ENCODE peak calls at places on chromosomes 3 and 15, in four cellular contexts. One of them, this sample, is unnamed.

GRCh38 chr15:74791667-74792066 is 9.8 kb downstream of the CSK start:
- DNase-seq in stomach: no peak
- DNase-seq in dorsolateral prefrontal cortex: no peak
- DNase-seq in CD8-positive, alpha-beta T cell: no peak
- DNase-seq in this sample: no peak

GRCh38 chr15:34070003-34070402 is 31.0 kb upstream of the AVEN start:
- DNase-seq in stomach: no peak
- DNase-seq in dorsolateral prefrontal cortex: no peak
- DNase-seq in CD8-positive, alpha-beta T cell: no peak
- DNase-seq in this sample: no peak

GRCh38 chr15:78654272-78654671 is 13.3 kb upstream of the CHRNB4 start:
- DNase-seq in dorsolateral prefrontal cortex: no peak
- DNase-seq in CD8-positive, alpha-beta T cell: no peak
- DNase-seq in stomach: no peak
- DNase-seq in this sample: no peak

GRCh38 chr3:12946661-12947316 is 105.4 kb upstream of the RPL32 start:
- DNase-seq in CD8-positive, alpha-beta T cell: no peak
- DNase-seq in dorsolateral prefrontal cortex: no peak
- DNase-seq in stomach: no peak
- DNase-seq in this sample: no peak

GRCh38 chr3:186825294-186825821 is 17.2 kb upstream of the ADIPOQ start:
- DNase-seq in dorsolateral prefrontal cortex: peak
- DNase-seq in CD8-positive, alpha-beta T cell: peak
- DNase-seq in stomach: no peak
- DNase-seq in this sample: no peak

GRCh38 chr15:41018534-41018933 is 65.3 kb downstream of the CHAC1 start:
- DNase-seq in CD8-positive, alpha-beta T cell: no peak
- DNase-seq in stomach: peak
- DNase-seq in dorsolateral prefrontal cortex: no peak
- DNase-seq in this sample: no peak

GRCh38 chr3:55959681-55960080 is 472.6 kb upstream of the WNT5A start:
- DNase-seq in dorsolateral prefrontal cortex: no peak
- DNase-seq in CD8-positive, alpha-beta T cell: no peak
- DNase-seq in stomach: no peak
- DNase-seq in this sample: no peak

GRCh38 chr3:36876181-36876936 is 68.5 kb downstream of the TRANK1 start:
- DNase-seq in stomach: no peak
- DNase-seq in CD8-positive, alpha-beta T cell: no peak
- DNase-seq in dorsolateral prefrontal cortex: no peak
- DNase-seq in this sample: no peak

GRCh38 chr3:188940213-188940914 is 231.4 kb upstream of the TPRG1 start:
- DNase-seq in dorsolateral prefrontal cortex: no peak
- DNase-seq in stomach: no peak
- DNase-seq in CD8-positive, alpha-beta T cell: no peak
- DNase-seq in this sample: peak

GRCh38 chr3:194396897-194397756 is 1.9 kb downstream of the GP5 start:
- DNase-seq in CD8-positive, alpha-beta T cell: peak
- DNase-seq in dorsolateral prefrontal cortex: no peak
- DNase-seq in stomach: no peak
- DNase-seq in this sample: no peak

GRCh38 chr3:119840855-119841254 is 59.0 kb downstream of the NR1I2 start:
- DNase-seq in stomach: no peak
- DNase-seq in dorsolateral prefrontal cortex: no peak
- DNase-seq in CD8-positive, alpha-beta T cell: no peak
- DNase-seq in this sample: no peak

GRCh38 chr3:22007376-22007775 is 256.4 kb upstream of the ZNF385D start:
- DNase-seq in dorsolateral prefrontal cortex: no peak
- DNase-seq in CD8-positive, alpha-beta T cell: no peak
- DNase-seq in stomach: no peak
- DNase-seq in this sample: no peak

GRCh38 chr15:101201411-101202174 is 50.3 kb downstream of the CHSY1 start:
- DNase-seq in dorsolateral prefrontal cortex: peak
- DNase-seq in CD8-positive, alpha-beta T cell: no peak
- DNase-seq in stomach: peak
- DNase-seq in this sample: peak

GRCh38 chr3:157532529-157533297 is 29.5 kb upstream of the VEPH1 start:
- DNase-seq in stomach: no peak
- DNase-seq in dorsolateral prefrontal cortex: no peak
- DNase-seq in CD8-positive, alpha-beta T cell: no peak
- DNase-seq in this sample: no peak

GRCh38 chr15:25943831-25944230 is 80.7 kb upstream of the ATP10A start:
- DNase-seq in dorsolateral prefrontal cortex: no peak
- DNase-seq in stomach: no peak
- DNase-seq in CD8-positive, alpha-beta T cell: no peak
- DNase-seq in this sample: no peak

GRCh38 chr3:161347726-161348125 is 23.6 kb downstream of the SPTSSB start:
- DNase-seq in CD8-positive, alpha-beta T cell: no peak
- DNase-seq in stomach: no peak
- DNase-seq in dorsolateral prefrontal cortex: no peak
- DNase-seq in this sample: no peak

GRCh38 chr15:53918180-53919079 is 59.8 kb upstream of the UNC13C start:
- DNase-seq in stomach: no peak
- DNase-seq in dorsolateral prefrontal cortex: no peak
- DNase-seq in CD8-positive, alpha-beta T cell: no peak
- DNase-seq in this sample: no peak

GRCh38 chr3:17006143-17006839 is 121.5 kb downstream of the PLCL2 start:
- DNase-seq in stomach: no peak
- DNase-seq in CD8-positive, alpha-beta T cell: no peak
- DNase-seq in dorsolateral prefrontal cortex: no peak
- DNase-seq in this sample: no peak

GRCh38 chr3:178456942-178457341 is 79.3 kb upstream of the KCNMB2 start:
- DNase-seq in CD8-positive, alpha-beta T cell: no peak
- DNase-seq in stomach: no peak
- DNase-seq in dorsolateral prefrontal cortex: no peak
- DNase-seq in this sample: no peak

GRCh38 chr3:66493464-66494099 is 7.2 kb downstream of the LRIG1 start:
- DNase-seq in CD8-positive, alpha-beta T cell: no peak
- DNase-seq in dorsolateral prefrontal cortex: no peak
- DNase-seq in stomach: no peak
- DNase-seq in this sample: no peak

GRCh38 chr3:58370407-58370806 is 37.7 kb downstream of the PXK start:
- DNase-seq in CD8-positive, alpha-beta T cell: no peak
- DNase-seq in dorsolateral prefrontal cortex: no peak
- DNase-seq in stomach: no peak
- DNase-seq in this sample: no peak

GRCh38 chr15:79296583-79296982 is 14.1 kb downstream of the ANKRD34C start:
- DNase-seq in dorsolateral prefrontal cortex: no peak
- DNase-seq in CD8-positive, alpha-beta T cell: no peak
- DNase-seq in stomach: no peak
- DNase-seq in this sample: no peak

GRCh38 chr15:39118510-39118909 is 462.4 kb upstream of the THBS1 start:
- DNase-seq in CD8-positive, alpha-beta T cell: no peak
- DNase-seq in stomach: no peak
- DNase-seq in dorsolateral prefrontal cortex: no peak
- DNase-seq in this sample: no peak

GRCh38 chr3:12705981-12706380 is 42.1 kb upstream of the RAF1 start:
- DNase-seq in stomach: no peak
- DNase-seq in dorsolateral prefrontal cortex: no peak
- DNase-seq in CD8-positive, alpha-beta T cell: no peak
- DNase-seq in this sample: no peak

GRCh38 chr15:66830358-66830757 is 128.3 kb downstream of the SMAD6 start:
- DNase-seq in dorsolateral prefrontal cortex: no peak
- DNase-seq in stomach: no peak
- DNase-seq in CD8-positive, alpha-beta T cell: no peak
- DNase-seq in this sample: no peak

GRCh38 chr15:100311099-100311751 is 30.6 kb downstream of the ADAMTS17 start:
- DNase-seq in dorsolateral prefrontal cortex: no peak
- DNase-seq in stomach: no peak
- DNase-seq in CD8-positive, alpha-beta T cell: no peak
- DNase-seq in this sample: peak

GRCh38 chr3:118802325-118803095 is 232.1 kb downstream of the IGSF11 start:
- DNase-seq in CD8-positive, alpha-beta T cell: no peak
- DNase-seq in stomach: no peak
- DNase-seq in dorsolateral prefrontal cortex: no peak
- DNase-seq in this sample: no peak

GRCh38 chr3:30934208-30934550 is 39.7 kb upstream of the GADL1 start:
- DNase-seq in dorsolateral prefrontal cortex: no peak
- DNase-seq in stomach: no peak
- DNase-seq in CD8-positive, alpha-beta T cell: no peak
- DNase-seq in this sample: no peak

GRCh38 chr3:100179692-100180349 is 65.5 kb upstream of the FILIP1L start:
- DNase-seq in dorsolateral prefrontal cortex: no peak
- DNase-seq in CD8-positive, alpha-beta T cell: no peak
- DNase-seq in stomach: no peak
- DNase-seq in this sample: no peak

GRCh38 chr15:86915811-86916331 is 836.2 kb downstream of the AGBL1 start:
- DNase-seq in dorsolateral prefrontal cortex: peak
- DNase-seq in CD8-positive, alpha-beta T cell: no peak
- DNase-seq in stomach: no peak
- DNase-seq in this sample: no peak

GRCh38 chr3:155232605-155233004 is 60.9 kb downstream of the STRIT1 start:
- DNase-seq in stomach: peak
- DNase-seq in dorsolateral prefrontal cortex: no peak
- DNase-seq in CD8-positive, alpha-beta T cell: no peak
- DNase-seq in this sample: peak

GRCh38 chr15:93825721-93826120 is 405.6 kb upstream of the MCTP2 start:
- DNase-seq in stomach: no peak
- DNase-seq in dorsolateral prefrontal cortex: no peak
- DNase-seq in CD8-positive, alpha-beta T cell: no peak
- DNase-seq in this sample: no peak

GRCh38 chr15:48858401-48858800 is 19.5 kb upstream of the EID1 start:
- DNase-seq in CD8-positive, alpha-beta T cell: no peak
- DNase-seq in stomach: no peak
- DNase-seq in dorsolateral prefrontal cortex: no peak
- DNase-seq in this sample: no peak

GRCh38 chr3:146274833-146275232 is 23.9 kb upstream of the PLSCR4 start:
- DNase-seq in stomach: no peak
- DNase-seq in dorsolateral prefrontal cortex: no peak
- DNase-seq in CD8-positive, alpha-beta T cell: no peak
- DNase-seq in this sample: no peak

GRCh38 chr3:52205727-52206372 is 7.9 kb downstream of the ALAS1 start:
- DNase-seq in stomach: no peak
- DNase-seq in dorsolateral prefrontal cortex: no peak
- DNase-seq in CD8-positive, alpha-beta T cell: no peak
- DNase-seq in this sample: no peak

GRCh38 chr15:30062881-30063280 is 19.9 kb upstream of the GOLGA8J start:
- DNase-seq in dorsolateral prefrontal cortex: no peak
- DNase-seq in CD8-positive, alpha-beta T cell: no peak
- DNase-seq in stomach: no peak
- DNase-seq in this sample: no peak

GRCh38 chr15:30063829-30064559 is 18.8 kb upstream of the GOLGA8J start:
- DNase-seq in dorsolateral prefrontal cortex: no peak
- DNase-seq in stomach: no peak
- DNase-seq in CD8-positive, alpha-beta T cell: no peak
- DNase-seq in this sample: no peak

GRCh38 chr15:30059771-30060170 is 23.0 kb upstream of the GOLGA8J start:
- DNase-seq in stomach: no peak
- DNase-seq in dorsolateral prefrontal cortex: peak
- DNase-seq in CD8-positive, alpha-beta T cell: no peak
- DNase-seq in this sample: no peak

DNA sequence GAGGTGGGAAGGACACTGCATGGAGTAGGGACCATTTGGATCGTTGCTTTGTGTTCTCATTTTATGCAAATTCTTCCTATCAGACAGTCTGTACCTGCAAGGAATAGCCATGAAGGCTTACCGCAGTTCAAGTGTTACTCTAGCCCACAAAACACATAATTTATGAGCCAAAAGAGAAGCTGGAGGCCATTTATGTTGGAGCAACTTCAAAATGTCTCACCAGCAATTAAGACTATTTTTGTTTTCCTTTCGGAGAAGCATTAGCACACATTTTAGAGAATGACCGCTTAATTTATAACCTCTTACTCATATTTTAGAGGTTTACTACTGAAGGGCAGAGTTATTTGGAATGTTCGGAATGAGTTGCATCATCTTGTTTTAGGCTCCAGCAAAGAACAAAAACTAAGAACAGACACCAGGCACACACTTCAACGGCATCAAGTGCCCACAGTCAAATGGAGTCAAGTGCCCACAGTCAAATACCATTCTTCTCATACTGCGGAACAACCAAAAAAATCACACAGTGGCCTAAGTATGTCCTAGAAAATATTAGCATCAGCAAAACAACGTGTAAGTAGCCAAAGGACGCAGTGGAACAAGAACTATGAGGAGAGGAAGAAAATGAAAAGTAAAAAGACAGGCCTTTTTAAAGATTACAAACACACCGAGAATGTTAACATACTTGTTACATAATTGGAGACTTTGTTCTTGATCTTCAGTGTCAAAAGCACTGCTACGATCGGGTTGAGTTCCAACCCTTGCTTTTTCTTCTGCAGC is 17.5 kb upstream of the GOLGA8J start:
- DNase-seq in stomach: no peak
- DNase-seq in dorsolateral prefrontal cortex: no peak
- DNase-seq in CD8-positive, alpha-beta T cell: no peak
- DNase-seq in this sample: no peak
- H3K4me3 ChIP-seq in stomach: no peak
- H3K4me3 ChIP-seq in dorsolateral prefrontal cortex: no peak
- H3K4me3 ChIP-seq in CD8-positive, alpha-beta T cell: no peak
- H3K4me3 ChIP-seq in this sample: no peak

DNA sequence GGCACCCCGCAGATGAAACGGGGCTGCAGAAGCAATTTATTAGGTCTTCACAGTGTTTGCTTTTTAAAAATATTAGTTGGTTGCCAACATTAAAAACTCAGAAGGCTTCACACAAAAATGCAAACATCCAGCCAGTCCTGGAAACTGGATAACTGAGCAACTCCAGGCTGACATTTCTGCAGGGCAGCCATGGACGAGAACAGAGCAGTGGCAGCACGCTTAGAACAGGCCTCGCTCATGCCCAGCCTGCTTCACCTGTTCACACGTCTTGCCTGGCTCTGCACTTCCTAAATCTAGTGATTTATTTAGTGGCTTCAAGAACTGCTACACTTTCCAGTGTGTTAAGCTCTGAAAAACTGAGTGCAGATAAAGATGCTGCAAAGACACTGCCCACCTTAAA is 53.5 kb downstream of the SETMAR start:
- DNase-seq in CD8-positive, alpha-beta T cell: no peak
- DNase-seq in dorsolateral prefrontal cortex: no peak
- DNase-seq in stomach: no peak
- DNase-seq in this sample: no peak
- H3K4me3 ChIP-seq in CD8-positive, alpha-beta T cell: no peak
- H3K4me3 ChIP-seq in dorsolateral prefrontal cortex: no peak
- H3K4me3 ChIP-seq in stomach: no peak
- H3K4me3 ChIP-seq in this sample: no peak

GRCh38 chr3:128432301-128432897 is 34.3 kb downstream of the DNAJB8 start:
- DNase-seq in dorsolateral prefrontal cortex: no peak
- DNase-seq in stomach: peak
- DNase-seq in CD8-positive, alpha-beta T cell: no peak
- DNase-seq in this sample: no peak

GRCh38 chr3:128433630-128434185 is 33.0 kb downstream of the DNAJB8 start:
- DNase-seq in CD8-positive, alpha-beta T cell: no peak
- DNase-seq in dorsolateral prefrontal cortex: no peak
- DNase-seq in stomach: no peak
- DNase-seq in this sample: no peak

GRCh38 chr3:128434524-128434923 is 32.2 kb downstream of the DNAJB8 start:
- DNase-seq in CD8-positive, alpha-beta T cell: no peak
- DNase-seq in dorsolateral prefrontal cortex: no peak
- DNase-seq in stomach: no peak
- DNase-seq in this sample: no peak

GRCh38 chr3:128431803-128432300 is 34.8 kb downstream of the DNAJB8 start:
- DNase-seq in dorsolateral prefrontal cortex: no peak
- DNase-seq in stomach: no peak
- DNase-seq in CD8-positive, alpha-beta T cell: no peak
- DNase-seq in this sample: no peak

GRCh38 chr3:128432898-128433629 is 33.6 kb downstream of the DNAJB8 start:
- DNase-seq in CD8-positive, alpha-beta T cell: no peak
- DNase-seq in stomach: no peak
- DNase-seq in dorsolateral prefrontal cortex: no peak
- DNase-seq in this sample: no peak
- H3K4me3 ChIP-seq in CD8-positive, alpha-beta T cell: no peak
- H3K4me3 ChIP-seq in stomach: peak
- H3K4me3 ChIP-seq in dorsolateral prefrontal cortex: peak
- H3K4me3 ChIP-seq in this sample: peak

GRCh38 chr3:134852893-134853351 is 57.9 kb downstream of the EPHB1 start:
- DNase-seq in dorsolateral prefrontal cortex: no peak
- DNase-seq in stomach: no peak
- DNase-seq in CD8-positive, alpha-beta T cell: no peak
- DNase-seq in this sample: peak
- H3K4me3 ChIP-seq in dorsolateral prefrontal cortex: no peak
- H3K4me3 ChIP-seq in stomach: no peak
- H3K4me3 ChIP-seq in CD8-positive, alpha-beta T cell: no peak
- H3K4me3 ChIP-seq in this sample: no peak